ENCODE peak calls at places on chromosomes 6 and 20, in four cellular contexts. S is heart right ventricle, J is PC-9, T is mesendoderm. C is an unnamed sample.

GRCh38 chr6:69973138-69973537 is 106.8 kb downstream of the COL19A1 start:
- DNase-seq in S (no peak), J (no peak), T (peak; percentile 23), C (no peak)

GRCh38 chr6:116933488-116933887 is 56.4 kb downstream of the RFX6 start:
- DNase-seq in S (no peak), J (no peak), T (peak; percentile 47), C (no peak)

GRCh38 chr20:31515775-31516107 is 1.5 kb downstream of the HM13 start:
- DNase-seq in S (no peak), J (no peak), T (no peak), C (no peak)

GRCh38 chr6:53986165-53986720 is 125.0 kb upstream of the MLIP start:
- DNase-seq in S (peak; percentile 47), J (no peak), T (peak; percentile 54), C (peak; percentile 37)

GRCh38 chr6:12806811-12807210 is 90.2 kb downstream of the PHACTR1 start:
- DNase-seq in S (no peak), J (no peak), T (no peak), C (no peak)

GRCh38 chr6:170437719-170438401 is 115.2 kb downstream of the PSMB1 start:
- DNase-seq in S (no peak), J (no peak), T (no peak), C (no peak)

GRCh38 chr6:117989086-117989485 is 82.0 kb downstream of the SLC35F1 start:
- DNase-seq in S (no peak), J (no peak), T (no peak), C (no peak)

GRCh38 chr6:39801456-39802251 is 9.5 kb downstream of the DAAM2 start:
- DNase-seq in S (no peak), J (no peak), T (no peak), C (no peak)

GRCh38 chr6:85058806-85059205 is 294.4 kb upstream of the TBX18 start:
- DNase-seq in S (no peak), J (no peak), T (no peak), C (no peak)

GRCh38 chr6:73264446-73264845 is 1.4 kb upstream of the KHDC1 start:
- DNase-seq in S (no peak), J (peak; percentile 43), T (no peak), C (no peak)

GRCh38 chr20:10745790-10746189 is 72.0 kb upstream of the JAG1 start:
- DNase-seq in S (no peak), J (no peak), T (no peak), C (no peak)

GRCh38 chr20:10752206-10752605 is 78.4 kb upstream of the JAG1 start:
- DNase-seq in S (no peak), J (no peak), T (no peak), C (no peak)

GRCh38 chr20:10741060-10741459 is 67.3 kb upstream of the JAG1 start:
- DNase-seq in S (no peak), J (peak; percentile 56), T (no peak), C (no peak)

DNA sequence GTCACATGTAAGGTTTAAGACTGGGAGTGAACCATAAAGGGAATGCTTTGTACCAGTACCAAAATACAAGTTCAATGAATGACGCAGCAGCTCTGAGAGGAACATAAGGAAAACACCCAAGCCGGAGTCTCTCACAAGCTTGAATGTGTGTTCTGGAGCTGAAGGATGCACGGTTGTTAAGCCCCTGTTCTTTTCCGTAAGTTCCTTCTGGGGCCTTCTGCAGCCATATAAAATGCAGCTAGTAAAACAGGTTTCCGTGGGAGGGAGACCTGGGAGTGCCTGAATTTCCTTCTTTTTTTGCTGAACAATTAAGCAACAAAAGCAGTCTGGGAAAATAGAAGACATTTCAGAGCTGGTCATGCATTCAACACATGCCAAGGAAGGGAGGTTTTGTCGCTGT is 73.2 kb upstream of the JAG1 start:
- DNase-seq in S (peak; percentile 13), J (no peak), T (no peak), C (no peak)
- H3K4me3 ChIP-seq in S (no peak overlapping the region), J (no peak overlapping the region), T (no peak overlapping the region), C (no peak overlapping the region)

GRCh38 chr20:62366370-62367135 is 559 bp downstream of the LAMA5 start:
- DNase-seq in S (no peak), J (peak; percentile 64), T (peak; percentile 91), C (peak; percentile 53)
- H3K4me1 ChIP-seq in S (peaks cover 89% of the 10 kb centered on the region), J (peaks cover 70% of the 10 kb centered on the region), T (peaks cover 12% of the 10 kb centered on the region), C (peaks cover 13% of the 10 kb centered on the region)

GRCh38 chr6:29797120-29797519 is 30.5 kb upstream of the HLA-G start:
- DNase-seq in S (no peak), J (peak; percentile 42), T (no peak), C (no peak)
- H3K27ac ChIP-seq in S (no peak overlapping the region), J (peak overlapping the region; percentile 40), T (no peak overlapping the region), C (no peak overlapping the region)

DNA sequence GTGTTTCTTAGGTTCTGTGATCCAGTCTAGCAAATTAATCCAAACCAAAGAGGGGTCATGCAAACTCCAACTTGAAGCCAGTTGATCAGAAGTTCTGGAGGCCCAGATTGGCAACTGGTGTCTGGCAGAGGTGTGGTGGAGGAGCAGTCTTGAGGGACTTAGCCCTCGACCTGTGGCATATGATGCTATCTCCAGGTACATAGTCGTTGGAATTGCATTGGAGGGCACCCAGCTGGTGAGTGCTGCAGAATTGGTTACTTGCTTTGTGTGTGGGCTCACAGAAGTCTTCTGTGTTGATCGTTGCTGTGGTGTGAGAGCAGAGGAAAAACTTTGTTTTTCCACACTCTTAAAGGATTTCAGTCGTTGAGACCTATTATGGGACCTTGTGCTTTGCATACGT is 7.7 kb downstream of the PANK2 start:
- DNase-seq in S (no peak), J (no peak), T (no peak), C (no peak)
- H3K4me3 ChIP-seq in S (no peak overlapping the region), J (no peak overlapping the region), T (no peak overlapping the region), C (no peak overlapping the region)